ENCODE peak calls at places on chromosomes 5 and 9, in four cellular contexts. M is breast epithelium; Y is effector memory CD4-positive, alpha-beta T cell; S is tibial nerve. W is an unnamed sample.

GRCh38 chr5:80098951-80099350 is 63.8 kb downstream of the THBS4 start:
- DNase-seq in M (no peak), Y (no peak), S (no peak), W (no peak)

GRCh38 chr9:19174127-19174921 is 47.0 kb upstream of the PLIN2 start:
- DNase-seq in M (peak), Y (peak), S (peak), W (no peak)

GRCh38 chr5:133909584-133909983 is 58.8 kb downstream of the C5orf15 start:
- DNase-seq in M (no peak), Y (no peak), S (no peak), W (no peak)

GRCh38 chr5:91155238-91155637 is 227.9 kb downstream of the ARRDC3 start:
- DNase-seq in M (no peak), Y (no peak), S (no peak), W (no peak)

GRCh38 chr9:88628811-88629210 is 93.8 kb downstream of the NXNL2 start:
- DNase-seq in M (no peak), Y (no peak), S (no peak), W (no peak)

GRCh38 chr5:145362261-145362660 is 472.9 kb downstream of the PRELID2 start:
- DNase-seq in M (no peak), Y (no peak), S (no peak), W (no peak)

GRCh38 chr9:37046683-37047082 is 12.6 kb upstream of the PAX5 start:
- DNase-seq in M (no peak), Y (no peak), S (no peak), W (no peak)

GRCh38 chr5:40618926-40619325 is 60.8 kb upstream of the PTGER4 start:
- DNase-seq in M (no peak), Y (no peak), S (no peak), W (no peak)

GRCh38 chr5:43309657-43310056 is 3.6 kb downstream of the HMGCS1 start:
- DNase-seq in M (no peak), Y (no peak), S (no peak), W (no peak)

GRCh38 chr9:131442351-131442750 is 48.5 kb downstream of the PRRC2B start:
- DNase-seq in M (no peak), Y (no peak), S (no peak), W (no peak)

GRCh38 chr9:114621975-114622609 is 11.0 kb downstream of the TMEM268 start:
- DNase-seq in M (no peak), Y (no peak), S (no peak), W (no peak)

GRCh38 chr5:139854953-139855352 is 59.3 kb downstream of the PSD2 start:
- DNase-seq in M (no peak), Y (no peak), S (no peak), W (no peak)

GRCh38 chr5:60794691-60795090 is 49.4 kb downstream of the ELOVL7 start:
- DNase-seq in M (no peak), Y (no peak), S (no peak), W (no peak)

GRCh38 chr5:151298063-151298462 is 5.5 kb downstream of the SLC36A3 start:
- DNase-seq in M (no peak), Y (no peak), S (peak), W (no peak)

GRCh38 chr5:131635755-131636479 is 888 bp upstream of the RAPGEF6 start:
- DNase-seq in M (no peak), Y (no peak), S (peak), W (no peak)

GRCh38 chr5:81757404-81757803 is 6.5 kb upstream of the SSBP2 start:
- DNase-seq in M (no peak), Y (no peak), S (no peak), W (no peak)

GRCh38 chr9:128638580-128638979 is 18.1 kb downstream of the DYNC2I2 start:
- DNase-seq in M (no peak), Y (no peak), S (no peak), W (no peak)

GRCh38 chr5:28576022-28576421 is 1537.6 kb upstream of the CDH9 start:
- DNase-seq in M (no peak), Y (no peak), S (no peak), W (no peak)

GRCh38 chr5:97839338-97840081 is 656.5 kb upstream of the RIOK2 start:
- DNase-seq in M (no peak), Y (no peak), S (no peak), W (no peak)
- H3K27ac ChIP-seq in M (no peak), Y (no peak), S (no peak), W (no peak)

GRCh38 chr9:136011376-136011702 is 50.2 kb upstream of the UBAC1 start:
- DNase-seq in M (no peak), Y (no peak), S (no peak), W (no peak)

GRCh38 chr9:136008693-136008997 is 47.5 kb upstream of the UBAC1 start:
- DNase-seq in M (no peak), Y (no peak), S (no peak), W (no peak)

GRCh38 chr9:136010615-136011341 is 49.6 kb upstream of the UBAC1 start:
- DNase-seq in M (no peak), Y (no peak), S (no peak), W (no peak)

GRCh38 chr9:136009516-136009915 is 48.3 kb upstream of the UBAC1 start:
- DNase-seq in M (no peak), Y (no peak), S (no peak), W (no peak)

GRCh38 chr9:136010176-136010575 is 49.0 kb upstream of the UBAC1 start:
- DNase-seq in M (no peak), Y (no peak), S (no peak), W (no peak)
- H3K27ac ChIP-seq in M (peak), Y (no peak), S (no peak), W (no peak)

GRCh38 chr9:112013261-112013660 is 116.6 kb downstream of the UGCG start:
- DNase-seq in M (no peak), Y (no peak), S (no peak), W (no peak)
- H3K27ac ChIP-seq in M (peak), Y (no peak), S (no peak), W (no peak)

DNA sequence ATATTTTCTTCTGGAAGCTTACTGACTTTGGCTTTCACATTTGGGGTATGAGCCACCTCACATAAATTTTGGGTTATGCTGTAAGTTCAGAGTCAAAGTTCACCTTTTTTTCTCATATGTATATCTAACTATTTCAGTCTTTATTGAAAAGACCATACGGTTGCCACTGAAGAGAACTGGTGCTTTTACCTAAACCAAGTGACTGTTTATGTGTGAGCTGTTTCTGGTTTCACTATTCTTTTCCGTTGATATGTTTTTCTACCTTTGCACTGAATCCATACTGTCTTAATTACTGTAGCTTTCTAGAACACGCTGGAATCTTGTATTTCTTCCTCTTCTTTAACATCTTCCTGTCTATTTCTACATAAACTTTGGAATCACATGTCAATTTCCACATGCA is 36.3 kb upstream of the SPINK5 start:
- DNase-seq in M (no peak), Y (no peak), S (no peak), W (no peak)
- H3K27ac ChIP-seq in M (no peak), Y (no peak), S (no peak), W (no peak)

DNA sequence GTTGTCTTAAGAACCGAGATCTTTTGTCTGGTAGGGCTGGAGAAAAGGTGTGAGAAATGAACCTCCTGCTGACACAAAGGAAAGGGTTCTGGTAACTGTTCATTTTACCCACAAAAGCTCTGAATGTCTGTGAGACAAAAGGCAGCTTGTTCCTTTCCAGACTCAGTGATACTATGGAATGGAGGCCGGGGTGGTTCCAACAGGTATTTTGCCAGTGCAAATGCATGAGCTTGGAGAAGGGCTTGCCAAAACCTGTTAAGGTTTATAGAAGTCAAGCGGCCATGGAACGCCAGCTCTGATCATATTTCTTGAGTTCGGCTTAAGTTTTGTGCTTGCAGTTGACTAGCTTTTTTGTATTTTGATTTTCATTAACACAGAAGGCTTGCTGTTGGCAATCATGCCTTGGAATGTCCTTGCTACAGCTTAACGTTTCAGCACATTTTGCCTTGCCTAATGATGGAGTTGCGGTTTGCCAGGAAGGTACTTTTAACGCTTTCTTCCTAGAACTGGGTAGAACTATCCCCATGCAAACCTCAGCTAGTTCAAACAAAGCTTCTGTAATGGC is 328.6 kb downstream of the PIK3R1 start:
- DNase-seq in M (no peak), Y (no peak), S (no peak), W (no peak)
- H3K27ac ChIP-seq in M (peak), Y (no peak), S (no peak), W (no peak)

W was measured in dorsolateral prefrontal cortex.